ENCODE peak calls at places on chromosomes 1 and 21, in six cellular contexts. L is colonic mucosa, X is IMR-90, O is right lobe of liver, Z is neural progenitor cell, M is keratinocyte. D is an unnamed sample. For H3K4me1, the result is how much of the 10 kb centered on the place peaks cover.

GRCh38 chr1:182394055-182394775 is 2.6 kb upstream of the GLUL start:
- DNase-seq in O (no peak), Z (no peak), M (no peak), X (no peak), L (no peak), D (no peak)

GRCh38 chr1:198638894-198639319 is at the start of gene PTPRC:
- DNase-seq in O (no peak), Z (no peak), X (no peak), M (no peak), L (no peak), D (no peak)

GRCh38 chr21:16650984-16651383 is 861.9 kb upstream of the CXADR start:
- DNase-seq in Z (no peak), L (no peak), O (no peak), X (no peak), M (no peak), D (no peak)

GRCh38 chr1:59880735-59881134 is 45.8 kb downstream of the CYP2J2 start:
- DNase-seq in M (no peak), L (no peak), Z (no peak), X (no peak), O (peak), D (no peak)

GRCh38 chr21:28253378-28253777 is 739.3 kb downstream of the LTN1 start:
- DNase-seq in Z (no peak), X (peak), O (no peak), L (no peak), M (peak), D (no peak)

GRCh38 chr21:21952566-21952965 is 954.4 kb downstream of the NCAM2 start:
- DNase-seq in L (no peak), Z (no peak), O (no peak), M (no peak), X (no peak), D (no peak)

GRCh38 chr1:1920057-1920607 is 1.1 kb upstream of the TMEM52 start:
- DNase-seq in Z (no peak), L (no peak), M (no peak), O (peak), X (no peak), D (no peak)

GRCh38 chr1:85078903-85079302 is 30.6 kb upstream of the MCOLN3 start:
- DNase-seq in L (no peak), O (no peak), Z (peak), X (peak), M (no peak), D (no peak)

GRCh38 chr1:154148787-154149186 is 6.1 kb downstream of the NUP210L start:
- DNase-seq in L (no peak), M (no peak), O (no peak), X (peak), Z (no peak), D (no peak)

GRCh38 chr1:93113127-93113526 is 34.0 kb downstream of the MTF2 start:
- DNase-seq in O (no peak), X (no peak), Z (no peak), L (no peak), M (no peak), D (no peak)

GRCh38 chr1:51567653-51568052 is 48.6 kb upstream of the EPS15 start:
- DNase-seq in L (no peak), X (peak), O (no peak), Z (no peak), M (no peak), D (no peak)

GRCh38 chr1:165476776-165477175 is 31.9 kb upstream of the RXRG start:
- DNase-seq in L (no peak), O (no peak), Z (no peak), M (no peak), X (no peak), D (no peak)

GRCh38 chr1:229621663-229622062 is 4.3 kb downstream of the TAF5L start:
- DNase-seq in O (no peak), X (peak), Z (no peak), M (no peak), L (no peak), D (no peak)

GRCh38 chr1:18877282-18877681 is 17.8 kb upstream of the TAS1R2 start:
- DNase-seq in Z (no peak), L (no peak), O (no peak), M (no peak), X (no peak), D (no peak)

GRCh38 chr21:23394458-23394857 is 2212.8 kb downstream of the MRPL39 start:
- DNase-seq in M (no peak), X (no peak), L (no peak), O (no peak), Z (no peak), D (no peak)

GRCh38 chr21:35026153-35026499 is 23.0 kb downstream of the RUNX1 start:
- DNase-seq in X (no peak), L (no peak), M (no peak), Z (no peak), O (no peak), D (no peak)

GRCh38 chr1:6794164-6794563 is 8.9 kb downstream of the CAMTA1 start:
- DNase-seq in Z (peak), L (no peak), M (no peak), X (peak), O (no peak), D (no peak)

GRCh38 chr1:231751624-231751897 is 125.0 kb downstream of the DISC1 start:
- DNase-seq in L (no peak), X (no peak), Z (no peak), O (no peak), M (no peak), D (no peak)

GRCh38 chr1:99645199-99645598 is 714 bp upstream of the PALMD start:
- DNase-seq in M (no peak), X (peak), L (no peak), Z (no peak), O (peak), D (no peak)

GRCh38 chr1:155078496-155079209 is at the start of gene EFNA3:
- DNase-seq in M (no peak), X (peak), L (peak), O (peak), Z (peak), D (peak)

GRCh38 chr1:119687391-119688079 is 24.2 kb upstream of the PHGDH start:
- DNase-seq in Z (no peak), M (no peak), O (no peak), X (no peak), L (no peak), D (no peak)

GRCh38 chr1:181969902-181970301 is 91.6 kb downstream of the ZNF648 start:
- DNase-seq in X (no peak), Z (peak), L (no peak), O (no peak), M (no peak), D (no peak)

GRCh38 chr1:225454733-225455132 is 26.9 kb upstream of the LBR start:
- DNase-seq in O (no peak), X (peak), Z (no peak), L (no peak), M (no peak), D (no peak)

GRCh38 chr1:163315773-163316374 is 5.9 kb upstream of the NUF2 start:
- DNase-seq in X (peak), L (peak), M (no peak), O (no peak), Z (peak), D (no peak)

GRCh38 chr21:22791986-22792560 is 1793.9 kb downstream of the NCAM2 start:
- DNase-seq in L (peak), M (no peak), O (no peak), X (peak), Z (peak), D (no peak)

GRCh38 chr1:64887689-64888217 is 78.6 kb downstream of the JAK1 start:
- DNase-seq in M (no peak), L (no peak), O (no peak), Z (no peak), X (no peak), D (no peak)

GRCh38 chr1:3928622-3929021 is 28.6 kb upstream of the C1orf174 start:
- DNase-seq in Z (no peak), X (no peak), O (peak), L (no peak), M (no peak), D (no peak)

GRCh38 chr21:15706686-15707085 is 23.1 kb upstream of the USP25 start:
- DNase-seq in L (peak), Z (no peak), M (no peak), O (no peak), X (peak), D (no peak)

GRCh38 chr21:42614811-42615342 is 38.5 kb upstream of the PDE9A start:
- DNase-seq in Z (peak), L (peak), X (no peak), O (peak), M (peak), D (peak)

GRCh38 chr21:16377857-16378256 is 648.1 kb downstream of the USP25 start:
- DNase-seq in M (no peak), Z (no peak), O (no peak), X (no peak), L (no peak), D (no peak)

GRCh38 chr1:26274801-26275425 is 5.0 kb upstream of the SH3BGRL3 start:
- DNase-seq in L (no peak), X (peak), O (peak), M (no peak), Z (no peak), D (peak)

GRCh38 chr1:213201380-213202155 is 150.5 kb downstream of the RPS6KC1 start:
- DNase-seq in O (no peak), X (peak), M (no peak), Z (no peak), L (no peak), D (no peak)

GRCh38 chr1:217674330-217674729 is 43.2 kb downstream of the SPATA17 start:
- DNase-seq in L (no peak), X (no peak), Z (peak), O (no peak), M (no peak), D (no peak)

GRCh38 chr1:23167353-23168078 is 1.1 kb downstream of the LUZP1 start:
- DNase-seq in X (peak), L (peak), M (no peak), O (peak), Z (peak), D (peak)

DNA sequence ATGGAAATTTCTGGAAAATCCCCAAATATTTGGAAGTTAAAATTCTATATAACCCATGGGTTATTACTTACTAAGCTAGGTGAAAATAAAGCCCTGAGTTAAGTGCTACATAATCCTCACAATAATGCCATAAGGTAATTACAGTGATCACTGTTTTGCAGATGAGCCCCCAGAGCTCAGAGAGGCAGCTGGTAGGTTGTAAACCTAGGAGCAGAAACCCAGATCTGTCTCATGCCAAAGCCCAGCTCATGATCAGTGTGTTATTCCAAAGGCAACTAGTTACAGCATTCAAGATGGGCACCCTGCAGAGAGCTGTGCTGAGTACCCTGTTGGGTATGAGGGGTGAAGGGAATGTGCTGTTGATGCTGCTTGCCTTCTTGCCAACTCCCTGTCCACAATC is 10.8 kb upstream of the MYOG start:
- DNase-seq in L (no peak), Z (no peak), X (no peak), O (no peak), M (no peak), D (no peak)
- TF ChIP-seq CTCF in L (no peak), Z (no peak), X (no peak), O (no peak), M (no peak), D (no peak)

GRCh38 chr1:169106921-169107672 is 607 bp downstream of the ATP1B1 start:
- DNase-seq in Z (peak), L (peak), X (peak), O (peak), M (no peak), D (peak)
- H3K4me1 ChIP-seq in Z (under half), L (under half), X (under half), O (under half), M (half or more), D (half or more)

DNA sequence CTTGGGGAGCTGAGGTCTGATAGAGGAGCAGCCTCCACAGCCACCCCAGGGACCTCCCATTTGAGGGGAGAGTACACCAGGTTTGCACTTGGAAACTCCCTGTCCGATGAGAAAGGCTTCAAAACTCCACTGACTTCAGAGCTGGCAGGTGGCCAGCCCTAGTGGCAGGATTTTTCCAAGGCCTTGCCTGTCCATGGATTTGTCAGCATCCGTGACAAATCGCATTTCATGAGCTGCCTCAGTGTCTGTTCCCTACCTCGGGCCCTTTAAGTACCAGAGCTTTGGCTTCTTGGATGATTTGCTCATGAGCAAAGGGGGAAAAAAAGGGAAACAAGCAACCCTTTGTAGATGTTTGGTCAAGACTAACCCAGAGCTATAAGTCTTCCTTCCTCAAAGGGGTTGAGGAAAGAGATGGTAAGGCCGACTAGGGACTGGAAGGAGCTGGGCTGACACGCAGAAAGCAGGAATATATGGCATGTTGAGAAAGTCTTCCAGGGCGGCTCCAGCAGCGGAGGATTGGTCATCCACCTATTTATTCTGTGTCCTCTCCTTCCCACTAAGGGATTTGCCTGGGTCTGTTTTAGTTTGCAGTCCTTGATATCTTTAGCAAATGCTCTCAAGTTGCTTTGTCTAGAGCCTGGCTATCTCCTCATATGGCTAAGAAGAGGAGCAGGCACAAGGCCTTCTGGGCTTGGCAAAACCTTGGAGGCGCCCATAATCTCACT is 2.7 kb upstream of the HSPG2 start:
- DNase-seq in M (peak), X (peak), O (peak), L (peak), Z (no peak), D (peak)
- TF ChIP-seq CTCF in M (peak), X (peak), O (peak), L (peak), Z (no peak), D (peak)

DNA sequence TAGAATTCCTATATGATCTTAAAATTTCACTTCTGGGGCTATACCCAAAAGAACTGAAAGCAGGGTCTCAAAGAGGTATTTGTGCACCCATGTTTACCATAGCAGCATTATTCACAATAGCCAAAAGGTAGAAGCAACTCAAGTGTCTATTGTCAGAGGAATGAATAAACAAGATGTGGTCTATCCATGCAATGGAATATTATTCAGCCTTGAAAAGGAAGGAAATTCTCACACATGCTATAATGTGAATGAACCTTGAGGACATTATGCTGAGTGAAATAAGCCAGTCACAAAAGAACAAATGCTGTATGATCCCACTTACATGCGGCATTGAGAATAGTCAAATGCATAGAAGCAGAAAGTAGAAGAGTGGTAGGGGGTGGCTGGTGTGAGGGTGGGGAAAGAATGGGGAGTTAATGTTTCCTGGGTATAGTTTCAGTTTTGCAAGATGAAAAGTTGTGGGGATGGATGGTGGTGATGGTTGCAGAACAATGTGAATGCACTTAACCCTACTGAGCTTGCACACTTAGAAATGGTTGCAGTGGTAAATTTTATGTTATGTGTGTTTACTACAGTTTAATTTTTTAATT is 122.4 kb downstream of the TOMM20 start:
- DNase-seq in O (no peak), L (no peak), Z (no peak), X (no peak), M (no peak), D (no peak)
- H3K4me1 ChIP-seq in O (under half), L (under half), Z (under half), X (under half), M (under half), D (under half)

GRCh38 chr1:34985063-34985770 is at the start of gene TMEM35B:
- DNase-seq in X (peak), Z (peak), O (peak), L (peak), M (no peak), D (peak)
- TF ChIP-seq CTCF in X (peak), Z (peak), O (no peak), L (no peak), M (no peak), D (no peak)

DNA sequence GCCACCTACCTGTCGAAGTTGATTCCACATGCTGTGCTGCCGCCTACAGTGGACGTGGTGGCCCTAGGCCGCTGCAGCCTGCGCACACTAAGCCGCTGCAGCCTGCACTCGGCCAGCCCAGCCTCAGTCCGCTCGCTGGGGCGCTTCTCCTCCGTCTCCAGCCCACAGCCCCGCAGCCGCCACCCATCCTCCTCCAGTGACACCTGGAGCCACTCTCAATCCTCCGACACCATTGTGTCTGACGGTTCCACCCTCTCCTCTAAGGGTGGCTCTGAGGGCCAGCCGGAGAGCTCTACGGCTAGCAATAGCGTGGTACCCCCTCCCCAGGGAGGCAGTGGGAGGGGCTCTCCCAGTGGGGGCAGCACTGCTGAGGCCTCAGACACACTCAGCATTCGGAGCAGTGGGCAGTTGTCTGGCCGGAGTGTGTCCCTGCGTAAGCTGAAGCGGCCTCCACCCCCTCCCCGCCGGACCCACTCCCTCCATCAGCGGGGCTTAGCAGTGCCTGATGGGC is 46.9 kb downstream of the YARS1 start:
- DNase-seq in X (no peak), L (no peak), M (no peak), Z (no peak), O (no peak), D (peak)
- H3K4me1 ChIP-seq in X (under half), L (under half), M (under half), Z (under half), O (under half), D (half or more)

DNA sequence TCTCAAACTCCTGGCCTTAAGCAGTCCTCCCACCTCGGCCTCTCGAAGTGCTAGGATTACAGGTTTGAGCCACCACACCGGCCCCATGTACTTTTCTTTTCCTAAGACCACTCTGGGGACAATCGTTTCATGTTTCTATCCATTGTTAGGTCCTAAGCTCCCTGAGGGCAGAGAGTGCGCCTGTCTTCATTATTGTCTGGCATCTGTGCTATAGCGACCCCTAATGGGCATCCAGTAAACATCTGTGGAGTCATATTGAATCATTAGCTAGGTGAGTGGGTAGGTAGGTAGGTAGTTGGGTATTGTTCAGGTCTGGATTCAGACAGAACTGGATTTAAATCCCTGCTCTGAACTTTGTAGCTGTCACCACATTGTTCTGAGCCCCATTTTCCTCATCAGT is 66.1 kb downstream of the TMEM53 start:
- DNase-seq in O (no peak), L (no peak), Z (no peak), X (no peak), M (no peak), D (no peak)
- TF ChIP-seq CTCF in O (no peak), L (no peak), Z (peak), X (peak), M (peak), D (no peak)